ENCODE peak calls at places on chromosomes 6 and 20, in eight cellular contexts. N is Calu3, Z is fibroblast of the aortic adventitia, X is omental fat pad, C is AG10803, U is D721Med, L is AG04450, F is GM06990. M is an unnamed sample.

GRCh38 chr6:14540859-14541540 is 423.4 kb downstream of the CD83 start:
- DNase-seq in C (no peak), N (no peak), U (no peak), F (no peak), X (no peak), Z (peak), L (no peak), M (no peak)

GRCh38 chr20:40718214-40718949 is 29.3 kb upstream of the MAFB start:
- DNase-seq in F (no peak), C (no peak), X (no peak), U (no peak), Z (no peak), N (no peak), L (no peak), M (no peak)

GRCh38 chr20:61654726-61655125 is 402.7 kb downstream of the CDH4 start:
- DNase-seq in F (no peak), Z (no peak), C (no peak), N (no peak), U (no peak), L (no peak), X (no peak), M (no peak)

GRCh38 chr6:31878761-31879542 is at the start of gene SLC44A4:
- DNase-seq in U (no peak), N (peak), C (no peak), Z (no peak), F (no peak), L (no peak), X (no peak), M (no peak)

GRCh38 chr6:84357631-84358030 is 130.2 kb upstream of the CEP162 start:
- DNase-seq in C (no peak), L (no peak), Z (no peak), U (no peak), F (no peak), N (no peak), X (no peak), M (no peak)

GRCh38 chr6:111354751-111355150 is 128.3 kb downstream of the REV3L start:
- DNase-seq in X (no peak), U (no peak), Z (no peak), F (no peak), N (no peak), L (no peak), C (no peak), M (no peak)

GRCh38 chr20:54680872-54681297 is 205.5 kb downstream of the DOK5 start:
- DNase-seq in N (peak), X (no peak), C (peak), U (no peak), F (no peak), L (no peak), Z (peak), M (peak)

GRCh38 chr6:22892452-22892851 is 323.1 kb downstream of the HDGFL1 start:
- DNase-seq in X (no peak), F (no peak), C (peak), Z (peak), L (peak), U (no peak), N (peak), M (peak)

GRCh38 chr6:21769405-21769851 is 175.9 kb downstream of the SOX4 start:
- DNase-seq in C (peak), Z (peak), F (no peak), L (peak), X (no peak), U (no peak), N (no peak), M (peak)

GRCh38 chr20:61846074-61846473 is 219.6 kb downstream of the TAF4 start:
- DNase-seq in F (no peak), C (no peak), N (no peak), X (no peak), Z (no peak), L (no peak), U (no peak), M (no peak)

GRCh38 chr6:142773859-142774258 is 171.1 kb downstream of the HIVEP2 start:
- DNase-seq in N (no peak), F (no peak), L (no peak), Z (no peak), U (no peak), C (no peak), X (no peak), M (no peak)

GRCh38 chr6:41257369-41258195 is 28.9 kb downstream of the TREM1 start:
- DNase-seq in F (no peak), C (peak), Z (peak), U (no peak), N (peak), L (no peak), X (no peak), M (peak)

GRCh38 chr20:36969478-36970186 is 18.1 kb upstream of the SAMHD1 start:
- DNase-seq in C (no peak), L (no peak), N (no peak), U (no peak), Z (no peak), F (no peak), X (no peak), M (no peak)

GRCh38 chr20:37868998-37869861 is 33.7 kb upstream of the VSTM2L start:
- DNase-seq in X (no peak), N (no peak), C (no peak), U (no peak), L (no peak), Z (no peak), F (no peak), M (no peak)

GRCh38 chr6:108838101-108838717 is 10.0 kb upstream of the ARMC2 start:
- DNase-seq in U (no peak), C (peak), L (no peak), Z (peak), X (no peak), N (peak), F (no peak), M (peak)

GRCh38 chr20:63915471-63915870 is 20.5 kb downstream of the DNAJC5 start:
- DNase-seq in N (no peak), Z (no peak), X (no peak), L (no peak), F (no peak), U (no peak), C (no peak), M (no peak)

GRCh38 chr20:12911372-12911771 is 97.4 kb upstream of the SPTLC3 start:
- DNase-seq in U (no peak), L (no peak), F (no peak), X (no peak), Z (no peak), N (no peak), C (no peak), M (no peak)

GRCh38 chr6:37029249-37029959 is 23.9 kb downstream of the FGD2 start:
- DNase-seq in U (peak), X (no peak), Z (peak), C (peak), L (peak), F (no peak), N (peak), M (peak)

GRCh38 chr20:50680106-50680960 is 11.0 kb downstream of the RIPOR3 start:
- DNase-seq in F (no peak), C (peak), X (no peak), N (peak), U (no peak), Z (peak), L (no peak), M (peak)

GRCh38 chr20:2795451-2795850 is 5.0 kb downstream of the CPXM1 start:
- DNase-seq in F (no peak), L (no peak), N (no peak), X (no peak), U (no peak), Z (no peak), C (no peak), M (no peak)

GRCh38 chr20:34529742-34530141 is 13.5 kb downstream of the DYNLRB1 start:
- DNase-seq in F (no peak), N (no peak), C (no peak), Z (no peak), U (no peak), L (no peak), X (no peak), M (no peak)

GRCh38 chr20:41287327-41287726 is 30.2 kb downstream of the ZHX3 start:
- DNase-seq in L (peak), X (no peak), F (no peak), U (no peak), C (peak), Z (peak), N (no peak), M (no peak)

GRCh38 chr20:3042621-3043020 is 801 bp upstream of the GNRH2 start:
- DNase-seq in Z (peak), L (no peak), U (no peak), N (no peak), C (no peak), F (no peak), X (no peak), M (no peak)

GRCh38 chr20:15039088-15039762 is 701.8 kb upstream of the FLRT3 start:
- DNase-seq in N (peak), U (no peak), Z (no peak), C (no peak), X (no peak), L (no peak), F (no peak), M (no peak)

GRCh38 chr6:113994934-113995342 is 24.0 kb upstream of the HDAC2 start:
- DNase-seq in C (peak), N (peak), F (peak), Z (peak), X (no peak), L (peak), U (no peak), M (peak)

GRCh38 chr6:152587473-152587872 is 49.7 kb downstream of the SYNE1 start:
- DNase-seq in N (no peak), U (no peak), C (no peak), F (no peak), Z (no peak), L (no peak), X (no peak), M (no peak)

GRCh38 chr20:30963591-30963990 is 293.9 kb upstream of the DEFB115 start:
- DNase-seq in L (no peak), N (no peak), U (no peak), C (no peak), X (no peak), Z (no peak), F (no peak), M (no peak)

GRCh38 chr6:37521674-37522073 is 22.0 kb upstream of the CCDC167 start:
- DNase-seq in L (no peak), Z (no peak), C (no peak), N (no peak), F (no peak), U (no peak), X (no peak), M (no peak)

GRCh38 chr20:760751-761417 is 7.4 kb downstream of the SLC52A3 start:
- DNase-seq in F (peak), C (no peak), L (no peak), N (no peak), X (no peak), U (no peak), Z (no peak), M (peak)

GRCh38 chr6:120211955-120212792 is 862.6 kb upstream of the MAN1A1 start:
- DNase-seq in N (peak), C (no peak), U (no peak), L (no peak), Z (peak), X (no peak), F (no peak), M (no peak)

GRCh38 chr6:946546-946945 is 253.6 kb upstream of the EXOC2 start:
- DNase-seq in C (peak), Z (no peak), X (no peak), L (no peak), F (no peak), U (no peak), N (no peak), M (no peak)

GRCh38 chr6:8536122-8536521 is 100.8 kb upstream of the SLC35B3 start:
- DNase-seq in X (no peak), Z (no peak), N (no peak), U (no peak), F (no peak), C (no peak), L (no peak), M (no peak)

GRCh38 chr6:8543714-8544113 is 108.4 kb upstream of the SLC35B3 start:
- DNase-seq in X (no peak), U (no peak), N (no peak), C (no peak), F (no peak), Z (no peak), L (no peak), M (no peak)

GRCh38 chr6:8535505-8535904 is 100.2 kb upstream of the SLC35B3 start:
- DNase-seq in N (no peak), C (no peak), F (no peak), X (no peak), L (no peak), Z (no peak), U (no peak), M (no peak)

GRCh38 chr6:8539446-8539845 is 104.1 kb upstream of the SLC35B3 start:
- DNase-seq in U (no peak), F (no peak), Z (peak), X (no peak), C (peak), N (no peak), L (no peak), M (peak)
- TF ChIP-seq CTCF in U (peak), F (peak), Z (no peak), X (no peak), C (peak), N (no peak), L (no peak), M (peak)

DNA sequence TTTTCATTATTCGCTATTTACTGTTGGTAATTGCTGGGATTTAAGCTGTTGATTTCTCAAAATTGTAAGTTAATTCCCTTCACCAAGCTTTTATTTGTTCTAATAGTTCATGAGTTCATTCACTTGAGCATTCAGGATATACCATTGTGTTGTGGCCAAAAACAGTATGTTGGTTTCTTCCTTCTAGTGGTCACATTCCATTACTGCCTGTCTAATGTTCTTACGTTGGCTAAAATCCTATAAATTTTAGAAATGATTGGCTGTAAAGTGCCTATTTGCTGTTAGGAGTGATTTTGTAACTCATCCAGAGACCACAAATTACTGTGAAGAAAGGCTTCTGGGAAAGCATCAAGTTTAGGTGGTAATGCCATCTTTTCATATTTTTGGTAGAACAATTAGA is 76.3 kb downstream of the FARS2 start:
- DNase-seq in N (no peak), C (peak), L (no peak), X (no peak), U (no peak), Z (peak), F (no peak), M (peak)
- TF ChIP-seq CTCF in N (no peak), C (no peak), L (no peak), X (no peak), U (no peak), Z (peak), F (no peak), M (no peak)

DNA sequence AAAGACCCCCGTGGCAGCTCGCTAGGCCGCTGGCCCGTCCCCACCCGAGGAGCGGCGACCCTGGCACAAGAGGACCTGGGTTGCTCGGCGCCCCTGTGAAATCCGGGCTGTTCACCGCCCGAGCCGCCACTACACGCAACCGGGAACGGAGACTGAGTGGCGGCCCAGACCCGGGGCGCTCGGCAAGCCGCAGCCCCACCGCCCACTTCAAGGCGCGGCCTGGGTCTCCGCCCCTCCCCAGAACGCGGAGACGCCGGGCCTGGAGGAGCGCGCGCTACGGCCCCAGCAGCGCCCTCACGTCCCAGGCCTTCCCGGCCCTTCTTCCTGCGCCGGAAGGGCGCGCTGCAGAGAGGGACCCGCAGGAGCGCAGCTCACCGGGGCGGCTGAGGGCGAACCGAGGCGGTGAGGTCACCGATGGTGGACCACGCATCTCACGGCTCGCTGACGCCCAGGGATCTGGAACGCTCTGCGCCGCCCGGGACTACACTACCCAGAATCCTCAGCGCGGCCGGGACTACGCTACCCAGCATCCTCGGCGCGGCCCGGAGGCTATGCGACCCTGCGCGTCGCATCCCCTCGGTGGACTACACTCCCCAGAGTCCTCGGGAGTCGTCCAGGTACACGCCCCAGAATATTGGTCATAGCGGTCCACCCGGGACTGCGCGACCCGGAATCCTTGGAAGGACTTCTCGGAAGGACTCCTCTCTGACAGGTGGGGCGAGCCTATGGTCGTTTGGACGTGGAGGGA is at the start of gene ZNF337:
- DNase-seq in X (peak), F (peak), L (peak), Z (peak), N (peak), U (peak), C (peak), M (peak)
- TF ChIP-seq CTCF in X (no peak), F (peak), L (peak), Z (no peak), N (no peak), U (no peak), C (peak), M (peak)

GRCh38 chr6:46706464-46706863 is 18.8 kb downstream of the TDRD6 start:
- DNase-seq in U (no peak), X (no peak), N (no peak), C (no peak), Z (no peak), F (no peak), L (no peak), M (no peak)

DNA sequence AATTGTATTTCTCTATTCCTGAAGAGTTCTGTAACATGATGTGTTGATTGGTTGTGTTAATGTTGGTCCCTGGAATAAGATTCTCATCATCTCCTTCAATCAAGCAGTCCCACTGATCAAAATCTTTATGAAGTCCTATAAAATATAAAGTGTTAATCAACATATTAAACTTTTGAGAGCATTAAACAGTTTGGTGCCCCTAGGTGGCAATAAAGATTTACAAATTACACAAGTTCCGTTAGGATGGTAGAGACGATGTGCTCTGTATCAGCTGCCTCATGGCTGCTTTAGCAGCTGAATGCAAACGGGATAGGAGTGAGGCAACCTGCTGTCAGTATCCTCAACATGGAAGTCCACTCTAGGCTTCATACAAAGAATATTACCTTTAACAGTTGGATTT is 16.9 kb downstream of the TDRD6 start:
- DNase-seq in L (no peak), F (no peak), X (no peak), U (no peak), C (peak), N (peak), Z (peak), M (peak)
- TF ChIP-seq CTCF in L (no peak), F (no peak), X (no peak), U (peak), C (no peak), N (peak), Z (no peak), M (no peak)

GRCh38 chr6:158465747-158466146 is 94.1 kb upstream of the TMEM181 start:
- DNase-seq in C (no peak), N (no peak), L (no peak), U (no peak), X (no peak), Z (no peak), F (no peak), M (no peak)

GRCh38 chr6:158467923-158468322 is 92.0 kb upstream of the TMEM181 start:
- DNase-seq in F (no peak), U (no peak), X (no peak), N (no peak), Z (no peak), L (no peak), C (no peak), M (no peak)

GRCh38 chr6:158472453-158472852 is 87.4 kb upstream of the TMEM181 start:
- DNase-seq in U (no peak), C (no peak), N (no peak), X (no peak), Z (no peak), L (no peak), F (no peak), M (peak)

GRCh38 chr6:158471339-158471738 is 88.6 kb upstream of the TMEM181 start:
- DNase-seq in F (peak), L (no peak), X (no peak), U (no peak), Z (no peak), N (no peak), C (no peak), M (no peak)

GRCh38 chr6:158468666-158469065 is 91.2 kb upstream of the TMEM181 start:
- DNase-seq in Z (no peak), X (no peak), N (no peak), L (no peak), U (peak), C (no peak), F (no peak), M (peak)
- TF ChIP-seq CTCF in Z (no peak), X (no peak), N (no peak), L (no peak), U (peak), C (no peak), F (no peak), M (peak)

GRCh38 chr6:63882208-63882607 is 246.6 kb downstream of the PHF3 start:
- DNase-seq in L (no peak), U (no peak), F (no peak), C (no peak), N (no peak), Z (no peak), X (no peak), M (peak)
- TF ChIP-seq CTCF in L (peak), U (no peak), F (no peak), C (peak), N (peak), Z (peak), X (no peak), M (peak)

GRCh38 chr6:147390909-147391536 is 117.5 kb upstream of the SAMD5 start:
- DNase-seq in N (no peak), Z (no peak), F (no peak), L (no peak), C (peak), X (no peak), U (no peak), M (peak)
- TF ChIP-seq CTCF in N (no peak), Z (no peak), F (no peak), L (no peak), C (peak), X (no peak), U (peak), M (peak)

M was measured in A673.